ENCODE peak calls at places on chromosomes 16 and 17, in four cellular contexts. One of them, this sample, is unnamed. For H3K36me3, the result is how much of the 10 kb centered on the place peaks cover.

GRCh38 chr17:76537288-76537577 is 276 bp downstream of the CYGB start:
- DNase-seq in endothelial cell of umbilical vein: no peak
- DNase-seq in tibial nerve: no peak
- DNase-seq in HCT116: no peak
- DNase-seq in this sample: no peak

GRCh38 chr17:80220709-80221215 is 535 bp downstream of the SLC26A11 start:
- DNase-seq in endothelial cell of umbilical vein: peak
- DNase-seq in tibial nerve: no peak
- DNase-seq in HCT116: no peak
- DNase-seq in this sample: peak

GRCh38 chr16:15440852-15441251 is 6.5 kb downstream of the BMERB1 start:
- DNase-seq in HCT116: no peak
- DNase-seq in endothelial cell of umbilical vein: peak
- DNase-seq in tibial nerve: no peak
- DNase-seq in this sample: peak

GRCh38 chr17:76054112-76054476 is 18.2 kb downstream of the SRP68 start:
- DNase-seq in endothelial cell of umbilical vein: no peak
- DNase-seq in HCT116: peak
- DNase-seq in tibial nerve: no peak
- DNase-seq in this sample: no peak

GRCh38 chr17:75548839-75549238 is 23.3 kb downstream of the LLGL2 start:
- DNase-seq in tibial nerve: no peak
- DNase-seq in endothelial cell of umbilical vein: no peak
- DNase-seq in HCT116: no peak
- DNase-seq in this sample: no peak

GRCh38 chr16:8146613-8147012 is 443.7 kb downstream of the TMEM114 start:
- DNase-seq in tibial nerve: no peak
- DNase-seq in endothelial cell of umbilical vein: no peak
- DNase-seq in HCT116: no peak
- DNase-seq in this sample: no peak

GRCh38 chr17:48639982-48640857 is 14.1 kb upstream of the HOXB9 start:
- DNase-seq in HCT116: no peak
- DNase-seq in tibial nerve: no peak
- DNase-seq in endothelial cell of umbilical vein: no peak
- DNase-seq in this sample: no peak

GRCh38 chr16:3171181-3171854 is 16.7 kb upstream of the OR1F1 start:
- DNase-seq in endothelial cell of umbilical vein: no peak
- DNase-seq in tibial nerve: no peak
- DNase-seq in HCT116: no peak
- DNase-seq in this sample: no peak

GRCh38 chr16:49980166-49980565 is 44.9 kb upstream of the CNEP1R1 start:
- DNase-seq in HCT116: no peak
- DNase-seq in endothelial cell of umbilical vein: no peak
- DNase-seq in tibial nerve: no peak
- DNase-seq in this sample: no peak

GRCh38 chr17:7747586-7747985 is 30.0 kb downstream of the DNAH2 start:
- DNase-seq in tibial nerve: no peak
- DNase-seq in endothelial cell of umbilical vein: no peak
- DNase-seq in HCT116: no peak
- DNase-seq in this sample: no peak

GRCh38 chr17:80372456-80372855 is 42.5 kb upstream of the ENDOV start:
- DNase-seq in tibial nerve: no peak
- DNase-seq in HCT116: no peak
- DNase-seq in endothelial cell of umbilical vein: no peak
- DNase-seq in this sample: no peak

GRCh38 chr16:86501989-86502855 is 8.1 kb upstream of the FOXF1 start:
- DNase-seq in tibial nerve: no peak
- DNase-seq in HCT116: no peak
- DNase-seq in endothelial cell of umbilical vein: no peak
- DNase-seq in this sample: no peak

GRCh38 chr16:84520778-84521770 is 16.6 kb upstream of the MEAK7 start:
- DNase-seq in tibial nerve: no peak
- DNase-seq in endothelial cell of umbilical vein: no peak
- DNase-seq in HCT116: no peak
- DNase-seq in this sample: no peak

GRCh38 chr16:50067290-50067853 is 1.6 kb downstream of the HEATR3 start:
- DNase-seq in tibial nerve: no peak
- DNase-seq in HCT116: peak
- DNase-seq in endothelial cell of umbilical vein: peak
- DNase-seq in this sample: no peak

GRCh38 chr17:81382851-81383250 is 12.4 kb upstream of the BAHCC1 start:
- DNase-seq in endothelial cell of umbilical vein: no peak
- DNase-seq in tibial nerve: no peak
- DNase-seq in HCT116: no peak
- DNase-seq in this sample: no peak

GRCh38 chr16:68658258-68658973 is 13.3 kb downstream of the CDH3 start:
- DNase-seq in tibial nerve: no peak
- DNase-seq in HCT116: peak
- DNase-seq in endothelial cell of umbilical vein: no peak
- DNase-seq in this sample: no peak

GRCh38 chr16:48965391-48965790 is 316.2 kb downstream of the CBLN1 start:
- DNase-seq in endothelial cell of umbilical vein: no peak
- DNase-seq in HCT116: no peak
- DNase-seq in tibial nerve: no peak
- DNase-seq in this sample: no peak

GRCh38 chr16:68752602-68753001 is 15.5 kb downstream of the CDH1 start:
- DNase-seq in tibial nerve: no peak
- DNase-seq in endothelial cell of umbilical vein: no peak
- DNase-seq in HCT116: no peak
- DNase-seq in this sample: no peak

GRCh38 chr16:13176711-13177110 is 275.3 kb downstream of the SHISA9 start:
- DNase-seq in tibial nerve: no peak
- DNase-seq in HCT116: no peak
- DNase-seq in endothelial cell of umbilical vein: no peak
- DNase-seq in this sample: no peak

GRCh38 chr17:40618754-40619625 is 28.6 kb downstream of the SMARCE1 start:
- DNase-seq in HCT116: no peak
- DNase-seq in endothelial cell of umbilical vein: no peak
- DNase-seq in tibial nerve: no peak
- DNase-seq in this sample: no peak

GRCh38 chr17:39667262-39668140 is 752 bp upstream of the PNMT start:
- DNase-seq in endothelial cell of umbilical vein: no peak
- DNase-seq in HCT116: no peak
- DNase-seq in tibial nerve: no peak
- DNase-seq in this sample: no peak

GRCh38 chr17:19590912-19591551 is 57.4 kb downstream of the SLC47A1 start:
- DNase-seq in endothelial cell of umbilical vein: no peak
- DNase-seq in HCT116: no peak
- DNase-seq in tibial nerve: no peak
- DNase-seq in this sample: peak

GRCh38 chr16:17617021-17617420 is 146.3 kb upstream of the XYLT1 start:
- DNase-seq in endothelial cell of umbilical vein: no peak
- DNase-seq in tibial nerve: no peak
- DNase-seq in HCT116: no peak
- DNase-seq in this sample: no peak

GRCh38 chr16:85569615-85570212 is 43.4 kb upstream of the GSE1 start:
- DNase-seq in endothelial cell of umbilical vein: no peak
- DNase-seq in HCT116: no peak
- DNase-seq in tibial nerve: no peak
- DNase-seq in this sample: peak

GRCh38 chr17:57206928-57207327 is 49.4 kb upstream of the MSI2 start:
- DNase-seq in HCT116: no peak
- DNase-seq in tibial nerve: no peak
- DNase-seq in endothelial cell of umbilical vein: no peak
- DNase-seq in this sample: no peak

GRCh38 chr16:8655184-8655717 is 19.2 kb upstream of the ABAT start:
- DNase-seq in HCT116: no peak
- DNase-seq in endothelial cell of umbilical vein: peak
- DNase-seq in tibial nerve: no peak
- DNase-seq in this sample: no peak

GRCh38 chr17:60439501-60439900 is 17.2 kb downstream of the CHCT1 start:
- DNase-seq in tibial nerve: no peak
- DNase-seq in endothelial cell of umbilical vein: peak
- DNase-seq in HCT116: no peak
- DNase-seq in this sample: no peak

GRCh38 chr16:57697896-57698537 is 3.4 kb downstream of the DRC7 start:
- DNase-seq in HCT116: no peak
- DNase-seq in tibial nerve: no peak
- DNase-seq in endothelial cell of umbilical vein: no peak
- DNase-seq in this sample: no peak

GRCh38 chr17:73643012-73643845 is 1.0 kb downstream of the SDK2 start:
- DNase-seq in tibial nerve: no peak
- DNase-seq in HCT116: no peak
- DNase-seq in endothelial cell of umbilical vein: no peak
- DNase-seq in this sample: peak

GRCh38 chr16:4637501-4638166 is 13.0 kb downstream of the MGRN1 start:
- DNase-seq in tibial nerve: no peak
- DNase-seq in HCT116: no peak
- DNase-seq in endothelial cell of umbilical vein: no peak
- DNase-seq in this sample: no peak

GRCh38 chr17:45171338-45172231 is 9.9 kb downstream of the HEXIM2 start:
- DNase-seq in tibial nerve: no peak
- DNase-seq in endothelial cell of umbilical vein: no peak
- DNase-seq in HCT116: no peak
- DNase-seq in this sample: peak

GRCh38 chr17:79832211-79833109 is 6.8 kb downstream of the CBX4 start:
- DNase-seq in tibial nerve: no peak
- DNase-seq in endothelial cell of umbilical vein: no peak
- DNase-seq in HCT116: no peak
- DNase-seq in this sample: no peak

GRCh38 chr17:7439462-7440112 is at the start of gene FGF11:
- DNase-seq in tibial nerve: no peak
- DNase-seq in HCT116: no peak
- DNase-seq in endothelial cell of umbilical vein: no peak
- DNase-seq in this sample: no peak

GRCh38 chr17:15782809-15783208 is 50.7 kb downstream of the TBC1D26 start:
- DNase-seq in endothelial cell of umbilical vein: peak
- DNase-seq in HCT116: no peak
- DNase-seq in tibial nerve: no peak
- DNase-seq in this sample: peak

GRCh38 chr17:3879181-3879580 is 13.7 kb downstream of the CAMKK1 start:
- DNase-seq in HCT116: no peak
- DNase-seq in tibial nerve: no peak
- DNase-seq in endothelial cell of umbilical vein: no peak
- DNase-seq in this sample: peak

GRCh38 chr17:3875317-3875716 is 17.5 kb downstream of the CAMKK1 start:
- DNase-seq in tibial nerve: no peak
- DNase-seq in endothelial cell of umbilical vein: no peak
- DNase-seq in HCT116: no peak
- DNase-seq in this sample: no peak

GRCh38 chr17:3870871-3871306 is 22.0 kb downstream of the CAMKK1 start:
- DNase-seq in tibial nerve: no peak
- DNase-seq in HCT116: no peak
- DNase-seq in endothelial cell of umbilical vein: peak
- DNase-seq in this sample: no peak

GRCh38 chr17:3877220-3877619 is 15.6 kb downstream of the CAMKK1 start:
- DNase-seq in tibial nerve: no peak
- DNase-seq in endothelial cell of umbilical vein: no peak
- DNase-seq in HCT116: no peak
- DNase-seq in this sample: no peak

GRCh38 chr17:3873862-3874261 is 19.0 kb downstream of the CAMKK1 start:
- DNase-seq in tibial nerve: no peak
- DNase-seq in HCT116: no peak
- DNase-seq in endothelial cell of umbilical vein: no peak
- DNase-seq in this sample: no peak
- H3K36me3 ChIP-seq in tibial nerve: under half
- H3K36me3 ChIP-seq in HCT116: under half
- H3K36me3 ChIP-seq in endothelial cell of umbilical vein: under half
- H3K36me3 ChIP-seq in this sample: under half

GRCh38 chr16:2083876-2084687 is 36.3 kb downstream of the TSC2 start:
- DNase-seq in endothelial cell of umbilical vein: no peak
- DNase-seq in tibial nerve: no peak
- DNase-seq in HCT116: no peak
- DNase-seq in this sample: no peak

GRCh38 chr16:2084688-2085625 is 37.2 kb downstream of the TSC2 start:
- DNase-seq in HCT116: no peak
- DNase-seq in endothelial cell of umbilical vein: no peak
- DNase-seq in tibial nerve: no peak
- DNase-seq in this sample: no peak

GRCh38 chr16:2082983-2083364 is 35.2 kb downstream of the TSC2 start:
- DNase-seq in endothelial cell of umbilical vein: no peak
- DNase-seq in tibial nerve: no peak
- DNase-seq in HCT116: no peak
- DNase-seq in this sample: no peak

GRCh38 chr16:2082171-2082982 is 34.6 kb downstream of the TSC2 start:
- DNase-seq in tibial nerve: no peak
- DNase-seq in endothelial cell of umbilical vein: no peak
- DNase-seq in HCT116: no peak
- DNase-seq in this sample: peak

DNA sequence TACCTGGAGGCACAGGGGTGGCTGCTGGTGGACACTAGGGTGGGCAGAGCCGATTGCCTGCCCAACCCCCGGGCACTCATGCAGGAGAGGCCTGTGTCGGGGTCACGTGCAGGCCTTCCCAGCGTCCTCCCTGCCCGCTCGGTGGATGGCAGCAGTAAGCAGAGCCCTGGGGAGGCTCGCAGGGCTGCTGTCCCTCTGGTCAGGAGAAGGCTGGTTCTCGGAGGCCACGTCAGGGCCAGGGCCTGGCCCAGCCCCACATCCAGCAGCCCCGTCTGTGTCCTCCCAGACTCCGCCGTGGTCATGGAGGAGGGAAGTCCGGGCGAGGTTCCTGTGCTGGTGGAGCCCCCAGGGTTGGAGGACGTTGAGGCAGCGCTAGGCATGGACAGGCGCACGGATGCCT is 35.6 kb downstream of the TSC2 start:
- DNase-seq in tibial nerve: no peak
- DNase-seq in endothelial cell of umbilical vein: no peak
- DNase-seq in HCT116: no peak
- DNase-seq in this sample: no peak
- TF ChIP-seq POLR2A in tibial nerve: no peak
- TF ChIP-seq POLR2A in endothelial cell of umbilical vein: no peak
- TF ChIP-seq POLR2A in HCT116: no peak
- TF ChIP-seq POLR2A in this sample: no peak

DNA sequence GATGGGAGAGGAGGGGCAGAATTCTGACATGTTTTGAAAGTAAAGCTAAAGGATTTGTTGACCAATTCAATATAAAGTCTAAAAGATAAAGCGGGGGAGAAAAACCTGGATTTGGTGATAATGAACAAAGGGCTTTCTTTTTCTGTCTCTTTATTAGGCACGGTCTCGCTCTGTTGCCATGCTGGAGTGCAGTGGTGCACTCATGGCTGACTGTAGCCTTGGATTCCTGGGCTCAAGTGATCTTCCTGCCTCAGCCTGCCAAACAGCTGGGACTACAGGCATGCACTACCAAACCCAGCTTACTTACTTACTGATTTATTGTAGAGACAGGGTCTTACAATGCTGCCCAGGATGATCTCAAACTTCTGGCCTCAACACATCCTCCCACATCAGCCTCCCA is 7.5 kb downstream of the CDR2 start:
- DNase-seq in tibial nerve: no peak
- DNase-seq in HCT116: no peak
- DNase-seq in endothelial cell of umbilical vein: no peak
- DNase-seq in this sample: no peak
- H3K36me3 ChIP-seq in tibial nerve: under half
- H3K36me3 ChIP-seq in HCT116: under half
- H3K36me3 ChIP-seq in endothelial cell of umbilical vein: under half
- H3K36me3 ChIP-seq in this sample: under half

DNA sequence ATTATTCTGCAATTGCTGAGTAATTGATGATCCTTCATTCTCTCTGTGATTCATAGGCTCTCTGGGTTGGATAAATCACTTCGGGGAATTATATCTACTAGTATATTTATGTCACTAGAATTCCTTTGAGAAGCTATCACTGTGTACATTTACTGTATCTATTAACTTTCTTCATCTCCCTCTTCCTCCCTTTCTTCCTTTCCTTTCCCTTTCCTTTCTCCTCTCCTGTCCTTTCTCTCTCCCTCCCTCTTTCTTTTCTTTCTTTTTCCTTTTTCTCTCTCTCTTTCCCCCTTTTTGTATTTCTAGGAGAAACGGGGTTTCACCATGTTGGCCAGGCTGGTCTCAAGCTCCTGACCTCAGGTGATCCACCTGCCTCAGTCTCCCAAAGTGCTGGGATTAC is 711.8 kb downstream of the WWOX start:
- DNase-seq in tibial nerve: no peak
- DNase-seq in HCT116: no peak
- DNase-seq in endothelial cell of umbilical vein: no peak
- DNase-seq in this sample: no peak
- TF ChIP-seq POLR2A in tibial nerve: no peak
- TF ChIP-seq POLR2A in HCT116: no peak
- TF ChIP-seq POLR2A in endothelial cell of umbilical vein: no peak
- TF ChIP-seq POLR2A in this sample: no peak

This sample was measured in adrenal gland.